ENCODE peak calls at places on chromosomes 2 and 18, in seven cellular contexts. V, S, M, Q, N, P and J are unnamed samples.

GRCh38 chr2:239111401-239112100 is 263.7 kb downstream of the TWIST2 start:
- DNase-seq in V (no peak), S (no peak), M (no peak), Q (no peak), P (no peak), N (no peak), J (no peak)

GRCh38 chr2:67631474-67631873 is 234.3 kb downstream of the ETAA1 start:
- DNase-seq in N (no peak), Q (no peak), S (no peak), P (no peak), V (no peak), M (no peak), J (no peak)

GRCh38 chr2:109284816-109285215 is 155.8 kb downstream of the SH3RF3 start:
- DNase-seq in S (peak), V (no peak), P (no peak), N (no peak), M (no peak), Q (no peak), J (peak)

GRCh38 chr2:188209218-188209617 is 82.5 kb upstream of the GULP1 start:
- DNase-seq in Q (no peak), S (no peak), V (no peak), N (no peak), M (no peak), P (no peak), J (no peak)

GRCh38 chr2:4047961-4048891 is 344.9 kb downstream of the DCDC2C start:
- DNase-seq in N (no peak), M (no peak), V (no peak), Q (no peak), S (no peak), P (no peak), J (peak)

GRCh38 chr2:239295377-239296019 is 105.3 kb downstream of the HDAC4 start:
- DNase-seq in S (no peak), P (no peak), V (no peak), M (no peak), Q (no peak), N (no peak), J (no peak)

GRCh38 chr2:129061079-129061785 is 742.6 kb upstream of the HS6ST1 start:
- DNase-seq in V (no peak), S (no peak), Q (no peak), M (no peak), N (peak), P (no peak), J (no peak)

GRCh38 chr2:24261441-24261840 is 86.6 kb downstream of the FAM228A start:
- DNase-seq in N (no peak), P (no peak), V (no peak), S (no peak), M (no peak), Q (no peak), J (no peak)

GRCh38 chr2:216017365-216017764 is 4.0 kb upstream of the MREG start:
- DNase-seq in N (no peak), S (peak), Q (no peak), V (no peak), P (no peak), M (no peak), J (no peak)

GRCh38 chr18:27605107-27605834 is 420.2 kb upstream of the CHST9 start:
- DNase-seq in S (peak), M (peak), N (peak), P (peak), V (no peak), Q (peak), J (peak)